ENCODE peak calls at places on chromosomes 12 and 14, in ten cellular contexts. E is left ventricle myocardium inferior, W is Peyer's patch, Y is uterus, M is astrocyte, P is IMR-90, B is suprapubic skin, R is body of pancreas, O is dorsolateral prefrontal cortex, A is fibroblast of lung. I is an unnamed sample.

GRCh38 chr14:103872492-103873113 is 25.2 kb upstream of the PPP1R13B start:
- DNase-seq in Y (no peak), M (no peak), O (no peak), A (no peak), R (no peak), B (no peak), E (no peak), P (no peak), W (no peak), I (no peak)

GRCh38 chr14:36515896-36516718 is 3.9 kb downstream of the NKX2-1 start:
- DNase-seq in A (peak), P (no peak), B (no peak), M (no peak), Y (no peak), O (no peak), W (no peak), R (no peak), E (no peak), I (no peak)

GRCh38 chr14:76780875-76781647 is 19.8 kb downstream of the VASH1 start:
- DNase-seq in Y (no peak), M (peak), P (peak), B (no peak), A (no peak), W (peak), O (peak), E (no peak), R (no peak), I (no peak)

GRCh38 chr14:63277784-63278183 is 41.0 kb downstream of the GPHB5 start:
- DNase-seq in W (no peak), B (no peak), P (no peak), E (no peak), R (no peak), M (no peak), O (no peak), Y (no peak), A (peak), I (no peak)

GRCh38 chr14:95078841-95079240 is 78.5 kb downstream of the DICER1 start:
- DNase-seq in M (no peak), P (no peak), W (no peak), Y (no peak), B (no peak), R (no peak), O (no peak), E (no peak), A (no peak), I (no peak)

GRCh38 chr14:51216602-51217001 is 23.4 kb upstream of the TMX1 start:
- DNase-seq in Y (no peak), W (no peak), P (no peak), R (no peak), A (no peak), M (no peak), B (no peak), E (no peak), O (no peak), I (no peak)

GRCh38 chr12:123076604-123077297 is 74.1 kb downstream of the PITPNM2 start:
- DNase-seq in Y (no peak), E (no peak), B (no peak), A (peak), M (no peak), R (no peak), O (no peak), W (no peak), P (no peak), I (no peak)

GRCh38 chr12:56900583-56900982 is 33.6 kb downstream of the SDR9C7 start:
- DNase-seq in Y (no peak), R (no peak), O (no peak), W (no peak), P (peak), B (no peak), M (no peak), E (no peak), A (no peak), I (no peak)

GRCh38 chr14:99389171-99389826 is 91.4 kb downstream of the SETD3 start:
- DNase-seq in P (peak), M (no peak), R (no peak), B (no peak), W (no peak), A (peak), O (no peak), E (no peak), Y (no peak), I (peak)

GRCh38 chr12:118290130-118290529 is 82.6 kb downstream of the TAOK3 start:
- DNase-seq in Y (no peak), W (no peak), B (no peak), R (no peak), A (peak), E (no peak), P (peak), O (no peak), M (peak), I (no peak)

GRCh38 chr12:27866382-27867101 is 86.5 kb upstream of the MANSC4 start:
- DNase-seq in B (no peak), M (peak), Y (no peak), A (peak), R (no peak), E (no peak), P (peak), W (no peak), O (no peak), I (no peak)

GRCh38 chr12:52305921-52306705 is 14.8 kb upstream of the KRT81 start:
- DNase-seq in P (no peak), Y (no peak), E (no peak), A (no peak), O (no peak), M (no peak), R (no peak), B (peak), W (no peak), I (no peak)

GRCh38 chr12:105561981-105562726 is 231.7 kb downstream of the C12orf75 start:
- DNase-seq in R (no peak), O (no peak), E (peak), A (peak), B (no peak), P (peak), M (peak), W (no peak), Y (peak), I (no peak)

GRCh38 chr12:50075808-50076170 is 9.4 kb upstream of the SMARCD1 start:
- DNase-seq in B (no peak), R (no peak), P (no peak), Y (no peak), E (no peak), M (no peak), A (no peak), O (no peak), W (no peak), I (no peak)

GRCh38 chr12:105474672-105475071 is 144.2 kb downstream of the C12orf75 start:
- DNase-seq in W (no peak), B (no peak), R (no peak), O (no peak), M (peak), Y (no peak), P (peak), A (peak), E (no peak), I (no peak)

GRCh38 chr12:116864371-116865160 is 16.7 kb downstream of the HRK start:
- DNase-seq in B (no peak), E (no peak), M (peak), P (peak), Y (no peak), R (no peak), A (peak), W (no peak), O (no peak), I (no peak)

GRCh38 chr12:51915003-51915625 is 7.8 kb downstream of the ACVRL1 start:
- DNase-seq in B (peak), A (no peak), E (no peak), W (no peak), O (no peak), R (no peak), Y (no peak), P (no peak), M (no peak), I (no peak)

GRCh38 chr12:15558915-15559528 is 230.2 kb downstream of the EPS8 start:
- DNase-seq in Y (no peak), E (no peak), A (peak), O (no peak), P (peak), M (peak), W (no peak), B (no peak), R (no peak), I (no peak)

GRCh38 chr14:45199246-45199645 is 53.8 kb downstream of the MIS18BP1 start:
- DNase-seq in O (no peak), B (no peak), W (no peak), E (no peak), Y (no peak), P (peak), M (peak), R (no peak), A (peak), I (no peak)

GRCh38 chr12:120225852-120226640 is 25.1 kb upstream of the RPLP0 start:
- DNase-seq in M (no peak), W (peak), O (no peak), Y (no peak), R (no peak), P (no peak), A (no peak), B (no peak), E (peak), I (peak)

GRCh38 chr14:55514819-55515470 is 65.1 kb upstream of the KTN1 start:
- DNase-seq in R (no peak), O (no peak), B (no peak), W (no peak), P (peak), Y (no peak), A (peak), E (no peak), M (peak), I (no peak)

GRCh38 chr12:26113194-26113654 is 11.6 kb downstream of the BHLHE41 start:
- DNase-seq in W (no peak), B (no peak), M (no peak), Y (no peak), P (no peak), E (no peak), A (no peak), O (no peak), R (peak), I (no peak)

GRCh38 chr14:52012635-52013034 is 23.3 kb downstream of the RTRAF start:
- DNase-seq in P (no peak), W (no peak), A (no peak), B (no peak), M (no peak), R (peak), O (no peak), E (peak), Y (peak), I (no peak)

GRCh38 chr12:116597886-116598285 is 38.7 kb downstream of the MAP1LC3B2 start:
- DNase-seq in M (no peak), A (no peak), R (no peak), E (no peak), P (no peak), O (no peak), B (no peak), Y (no peak), W (no peak), I (no peak)

GRCh38 chr12:60935981-60936761 is 1324.0 kb upstream of the USP15 start:
- DNase-seq in W (no peak), M (no peak), O (no peak), A (no peak), E (no peak), B (no peak), P (no peak), Y (no peak), R (no peak), I (no peak)

GRCh38 chr12:13431041-13431440 is 234.5 kb downstream of the EMP1 start:
- DNase-seq in B (no peak), Y (no peak), O (no peak), A (no peak), W (no peak), M (no peak), E (no peak), R (no peak), P (no peak), I (no peak)

GRCh38 chr12:14059538-14059937 is 78.1 kb upstream of the GRIN2B start:
- DNase-seq in P (no peak), R (no peak), O (no peak), B (no peak), Y (no peak), E (no peak), M (no peak), A (no peak), W (no peak), I (no peak)

GRCh38 chr12:104466694-104467345 is 10.1 kb downstream of the CHST11 start:
- DNase-seq in A (no peak), P (no peak), Y (no peak), M (no peak), W (no peak), B (no peak), O (no peak), E (no peak), R (no peak), I (no peak)

GRCh38 chr14:69963966-69964365 is 84.8 kb downstream of the SMOC1 start:
- DNase-seq in Y (no peak), R (no peak), E (no peak), M (no peak), O (peak), B (no peak), A (no peak), W (no peak), P (no peak), I (no peak)

GRCh38 chr12:83408841-83409240 is 722.1 kb downstream of the TMTC2 start:
- DNase-seq in B (no peak), E (no peak), W (no peak), A (peak), Y (no peak), R (no peak), O (no peak), M (peak), P (no peak), I (no peak)

GRCh38 chr12:89384050-89384749 is 31.9 kb upstream of the DUSP6 start:
- DNase-seq in Y (peak), P (peak), M (peak), E (peak), A (peak), B (peak), W (no peak), R (peak), O (peak), I (peak)

GRCh38 chr12:77042834-77043233 is 22.5 kb downstream of the E2F7 start:
- DNase-seq in M (no peak), B (no peak), W (no peak), E (no peak), R (no peak), O (no peak), A (no peak), P (no peak), Y (no peak), I (no peak)

GRCh38 chr14:53187921-53188463 is 34.9 kb upstream of the DDHD1 start:
- DNase-seq in M (no peak), O (no peak), B (no peak), R (no peak), E (no peak), P (no peak), W (no peak), A (peak), Y (no peak), I (no peak)

GRCh38 chr12:4723226-4723625 is 3.0 kb downstream of the GALNT8 start:
- DNase-seq in E (no peak), Y (no peak), M (no peak), W (no peak), A (no peak), O (no peak), P (no peak), R (no peak), B (no peak), I (no peak)

GRCh38 chr12:4714879-4715278 is 5.3 kb upstream of the GALNT8 start:
- DNase-seq in R (no peak), Y (no peak), M (no peak), O (no peak), P (no peak), E (no peak), A (no peak), W (no peak), B (no peak), I (no peak)

GRCh38 chr12:4720637-4720995 is 416 bp downstream of the GALNT8 start:
- DNase-seq in P (no peak), Y (no peak), R (no peak), A (no peak), E (no peak), B (no peak), M (no peak), O (no peak), W (no peak), I (no peak)

GRCh38 chr12:4719821-4720636 is at the start of gene GALNT8:
- DNase-seq in W (no peak), M (no peak), O (no peak), E (no peak), R (no peak), B (no peak), Y (no peak), A (no peak), P (no peak), I (no peak)

DNA sequence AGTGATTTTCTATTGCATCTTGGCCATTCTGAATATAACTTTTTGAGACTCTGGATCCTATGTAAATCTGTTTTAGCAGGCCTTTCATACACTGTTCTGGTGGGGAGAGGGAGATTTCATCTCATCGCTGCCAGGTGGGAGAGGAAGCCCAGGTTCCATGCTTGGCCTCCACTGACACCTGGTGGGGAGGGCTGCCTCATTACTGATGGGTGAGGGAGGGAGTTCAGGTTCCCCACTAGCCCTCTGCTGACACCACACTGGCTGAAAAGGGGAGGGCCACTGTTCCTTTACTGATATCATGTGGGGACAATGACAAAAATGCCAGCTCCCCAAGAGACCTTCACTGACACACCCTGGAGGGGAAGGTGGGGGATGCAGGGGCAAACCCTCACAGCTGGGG is 2.4 kb upstream of the GALNT8 start:
- DNase-seq in A (no peak), R (no peak), P (no peak), W (no peak), O (no peak), E (no peak), B (no peak), M (no peak), Y (no peak), I (no peak)
- TF ChIP-seq CTCF in A (no peak), R (no peak), P (no peak), W (no peak), O (no peak), E (no peak), B (no peak), M (no peak), Y (no peak), I (no peak)

GRCh38 chr14:65203574-65203973 is 101.3 kb upstream of the MAX start:
- DNase-seq in R (no peak), W (no peak), B (no peak), Y (no peak), P (no peak), E (no peak), M (no peak), O (no peak), A (no peak), I (no peak)
- H3K27ac ChIP-seq in R (no peak), W (no peak), B (no peak), Y (no peak), P (no peak), E (no peak), M (no peak), O (no peak), A (no peak), I (no peak)

GRCh38 chr12:11813422-11813813 is 163.9 kb downstream of the ETV6 start:
- DNase-seq in O (no peak), Y (no peak), R (no peak), W (no peak), P (no peak), A (peak), E (no peak), M (no peak), B (no peak), I (no peak)

GRCh38 chr12:11810962-11811361 is 161.5 kb downstream of the ETV6 start:
- DNase-seq in W (no peak), M (no peak), A (peak), Y (no peak), O (no peak), R (no peak), E (no peak), P (no peak), B (no peak), I (no peak)

GRCh38 chr12:11814362-11814761 is 164.9 kb downstream of the ETV6 start:
- DNase-seq in Y (no peak), R (no peak), O (peak), B (no peak), E (no peak), A (peak), W (no peak), P (peak), M (peak), I (no peak)

GRCh38 chr12:11815397-11815796 is 165.9 kb downstream of the ETV6 start:
- DNase-seq in R (no peak), O (no peak), W (no peak), A (no peak), E (no peak), P (no peak), B (no peak), M (no peak), Y (no peak), I (no peak)

DNA sequence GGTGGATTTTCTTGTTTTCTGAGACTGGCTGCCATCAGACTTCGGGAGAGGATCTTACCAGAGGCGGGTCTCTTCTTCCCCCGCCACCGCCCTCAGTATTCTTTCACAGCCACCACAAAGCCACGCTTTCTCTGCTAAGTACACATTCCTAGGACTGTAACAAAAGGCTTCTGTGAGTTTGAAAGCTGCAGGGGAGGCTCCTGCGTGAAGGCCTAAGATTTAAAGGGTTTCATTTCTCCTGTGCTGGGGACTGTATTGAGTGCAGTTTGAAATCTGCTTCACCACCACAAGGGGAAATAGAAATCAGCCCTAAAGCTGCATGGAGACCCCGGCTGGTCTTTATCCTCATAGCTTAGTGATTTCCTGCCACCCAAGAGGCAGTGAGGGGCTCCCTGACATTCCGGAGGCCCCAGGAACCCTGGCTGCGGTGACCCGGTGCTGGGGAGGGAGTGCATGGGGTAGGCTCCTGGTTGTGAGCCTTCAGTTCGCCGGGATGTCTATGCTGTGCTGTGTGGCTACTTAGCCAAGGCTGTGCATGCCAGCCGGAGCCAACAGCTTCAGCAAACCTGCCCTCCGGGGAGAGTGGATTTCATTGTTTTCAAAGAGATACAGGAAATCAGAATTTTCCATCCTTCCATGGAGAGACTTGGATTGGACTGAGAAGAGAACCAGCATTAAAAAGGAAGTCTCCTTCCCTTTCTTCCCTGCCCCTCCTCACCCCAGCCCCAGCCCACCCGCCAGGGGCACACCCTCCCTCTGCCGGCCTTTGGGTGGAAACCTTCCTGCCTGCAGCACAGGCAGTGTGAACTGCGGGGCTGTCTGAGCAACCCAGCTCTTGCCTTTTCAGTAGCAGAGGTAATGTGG is 163.3 kb downstream of the ETV6 start:
- DNase-seq in R (no peak), E (no peak), Y (no peak), P (peak), O (no peak), W (peak), A (peak), M (no peak), B (no peak), I (no peak)
- TF ChIP-seq CTCF in R (no peak), E (peak), Y (peak), P (no peak), O (peak), W (no peak), A (peak), M (peak), B (no peak), I (no peak)

GRCh38 chr14:50191499-50191898 is 39.9 kb downstream of the SOS2 start:
- DNase-seq in M (no peak), Y (no peak), W (no peak), O (no peak), A (no peak), B (no peak), E (no peak), P (no peak), R (no peak), I (no peak)

GRCh38 chr14:50186088-50186487 is 45.3 kb downstream of the SOS2 start:
- DNase-seq in R (no peak), Y (no peak), P (no peak), A (no peak), E (no peak), W (no peak), M (no peak), B (no peak), O (no peak), I (no peak)
- H3K27ac ChIP-seq in R (no peak), Y (no peak), P (no peak), A (no peak), E (no peak), W (no peak), M (no peak), B (no peak), O (no peak), I (no peak)

DNA sequence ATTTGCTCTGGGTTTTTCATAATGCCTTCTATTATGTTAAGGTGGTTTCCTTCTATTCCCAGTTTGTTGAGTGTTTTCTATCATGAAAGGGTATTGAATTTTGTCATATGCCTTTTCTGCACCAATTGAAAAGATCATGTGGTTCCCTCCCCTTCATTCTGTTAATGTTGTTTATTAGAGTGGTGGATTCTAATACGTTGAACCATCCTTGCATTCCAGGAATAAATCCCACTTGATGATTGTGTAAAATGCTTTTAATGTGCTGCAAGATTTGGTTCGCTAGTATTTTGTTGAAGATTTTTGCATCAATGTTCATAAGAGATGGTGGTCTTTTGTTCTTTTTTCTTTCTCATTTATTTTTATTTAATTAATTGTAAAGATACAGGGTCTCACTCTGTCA is 55.2 kb downstream of the ATP23 start:
- DNase-seq in Y (no peak), E (no peak), P (no peak), W (no peak), O (no peak), M (no peak), A (no peak), B (no peak), R (no peak), I (no peak)
- TF ChIP-seq CTCF in Y (no peak), E (no peak), P (no peak), W (no peak), O (no peak), M (no peak), A (no peak), B (no peak), R (no peak), I (no peak)

I was measured in lower lobe of right lung.